ENCODE peak calls at places on chromosomes 5 and 9, in five cellular contexts. One of them, this sample, is unnamed.

GRCh38 chr5:35369965-35370790 is 139.9 kb upstream of the PRLR start:
- DNase-seq in AG04450: no peak
- DNase-seq in fibroblast of lung: no peak
- DNase-seq in AG04449: no peak
- DNase-seq in body of pancreas: no peak
- DNase-seq in this sample: no peak

GRCh38 chr5:9015250-9015936 is 530.5 kb downstream of the SEMA5A start:
- DNase-seq in fibroblast of lung: peak
- DNase-seq in AG04450: no peak
- DNase-seq in body of pancreas: no peak
- DNase-seq in AG04449: peak
- DNase-seq in this sample: no peak

GRCh38 chr9:125794708-125795107 is 47.5 kb downstream of the PBX3 start:
- DNase-seq in AG04450: no peak
- DNase-seq in fibroblast of lung: no peak
- DNase-seq in body of pancreas: no peak
- DNase-seq in AG04449: no peak
- DNase-seq in this sample: no peak

GRCh38 chr5:109479260-109479860 is 69.6 kb upstream of the PJA2 start:
- DNase-seq in body of pancreas: no peak
- DNase-seq in AG04450: no peak
- DNase-seq in fibroblast of lung: peak
- DNase-seq in AG04449: no peak
- DNase-seq in this sample: no peak

GRCh38 chr5:127577458-127577857 is 60.0 kb downstream of the PRRC1 start:
- DNase-seq in AG04450: no peak
- DNase-seq in AG04449: no peak
- DNase-seq in body of pancreas: no peak
- DNase-seq in fibroblast of lung: peak
- DNase-seq in this sample: no peak

GRCh38 chr5:143057580-143057999 is 287.4 kb downstream of the ARHGAP26 start:
- DNase-seq in fibroblast of lung: peak
- DNase-seq in AG04449: no peak
- DNase-seq in AG04450: no peak
- DNase-seq in body of pancreas: no peak
- DNase-seq in this sample: no peak

GRCh38 chr5:65803699-65804426 is 81.9 kb downstream of the NLN start:
- DNase-seq in AG04450: no peak
- DNase-seq in AG04449: no peak
- DNase-seq in fibroblast of lung: no peak
- DNase-seq in body of pancreas: no peak
- DNase-seq in this sample: no peak

GRCh38 chr5:3261081-3261480 is 334.6 kb upstream of the IRX1 start:
- DNase-seq in AG04450: no peak
- DNase-seq in fibroblast of lung: no peak
- DNase-seq in body of pancreas: no peak
- DNase-seq in AG04449: no peak
- DNase-seq in this sample: no peak

GRCh38 chr9:100216178-100216787 is 117.2 kb downstream of the INVS start:
- DNase-seq in AG04450: no peak
- DNase-seq in fibroblast of lung: peak
- DNase-seq in body of pancreas: peak
- DNase-seq in AG04449: no peak
- DNase-seq in this sample: peak

GRCh38 chr9:90368241-90368640 is 274.4 kb downstream of the DIRAS2 start:
- DNase-seq in fibroblast of lung: no peak
- DNase-seq in body of pancreas: peak
- DNase-seq in AG04449: no peak
- DNase-seq in AG04450: no peak
- DNase-seq in this sample: no peak

GRCh38 chr9:109254317-109254716 is 66.5 kb downstream of the EPB41L4B start:
- DNase-seq in AG04450: peak
- DNase-seq in AG04449: peak
- DNase-seq in fibroblast of lung: peak
- DNase-seq in body of pancreas: no peak
- DNase-seq in this sample: no peak

GRCh38 chr5:33501260-33501659 is 60.5 kb downstream of the TARS1 start:
- DNase-seq in body of pancreas: no peak
- DNase-seq in fibroblast of lung: no peak
- DNase-seq in AG04449: no peak
- DNase-seq in AG04450: no peak
- DNase-seq in this sample: no peak

GRCh38 chr5:139644001-139644456 is 4.1 kb upstream of the CXXC5 start:
- DNase-seq in body of pancreas: peak
- DNase-seq in AG04450: no peak
- DNase-seq in fibroblast of lung: no peak
- DNase-seq in AG04449: no peak
- DNase-seq in this sample: no peak

GRCh38 chr5:147935032-147935431 is 28.7 kb upstream of the C5orf46 start:
- DNase-seq in fibroblast of lung: peak
- DNase-seq in body of pancreas: no peak
- DNase-seq in AG04449: no peak
- DNase-seq in AG04450: no peak
- DNase-seq in this sample: no peak

GRCh38 chr5:139638736-139639618 is 9.2 kb upstream of the CXXC5 start:
- DNase-seq in AG04450: no peak
- DNase-seq in AG04449: no peak
- DNase-seq in body of pancreas: no peak
- DNase-seq in fibroblast of lung: no peak
- DNase-seq in this sample: no peak

GRCh38 chr5:14343376-14343775 is 200.2 kb downstream of the TRIO start:
- DNase-seq in AG04449: no peak
- DNase-seq in AG04450: no peak
- DNase-seq in fibroblast of lung: no peak
- DNase-seq in body of pancreas: no peak
- DNase-seq in this sample: no peak

GRCh38 chr5:141524604-141525597 is 36.0 kb downstream of the PCDHGC5 start:
- DNase-seq in body of pancreas: peak
- DNase-seq in fibroblast of lung: peak
- DNase-seq in AG04450: peak
- DNase-seq in AG04449: peak
- DNase-seq in this sample: peak

GRCh38 chr5:52757527-52757926 is 30.2 kb upstream of the ITGA1 start:
- DNase-seq in AG04450: no peak
- DNase-seq in AG04449: no peak
- DNase-seq in fibroblast of lung: no peak
- DNase-seq in body of pancreas: no peak
- DNase-seq in this sample: no peak

GRCh38 chr5:16934123-16934522 is 2.0 kb downstream of the MYO10 start:
- DNase-seq in AG04449: no peak
- DNase-seq in body of pancreas: peak
- DNase-seq in fibroblast of lung: peak
- DNase-seq in AG04450: peak
- DNase-seq in this sample: no peak

GRCh38 chr5:16936150-16937022 is at the start of gene MYO10:
- DNase-seq in body of pancreas: peak
- DNase-seq in AG04449: no peak
- DNase-seq in fibroblast of lung: peak
- DNase-seq in AG04450: peak
- DNase-seq in this sample: no peak

GRCh38 chr5:16934669-16935068 is 1.4 kb downstream of the MYO10 start:
- DNase-seq in body of pancreas: no peak
- DNase-seq in AG04449: no peak
- DNase-seq in AG04450: no peak
- DNase-seq in fibroblast of lung: peak
- DNase-seq in this sample: no peak

GRCh38 chr5:16937023-16937379 is 913 bp upstream of the MYO10 start:
- DNase-seq in AG04450: no peak
- DNase-seq in body of pancreas: peak
- DNase-seq in AG04449: no peak
- DNase-seq in fibroblast of lung: no peak
- DNase-seq in this sample: no peak

GRCh38 chr5:16935271-16936149 is 578 bp downstream of the MYO10 start:
- DNase-seq in AG04449: no peak
- DNase-seq in fibroblast of lung: peak
- DNase-seq in body of pancreas: peak
- DNase-seq in AG04450: no peak
- DNase-seq in this sample: no peak
- H3K4me3 ChIP-seq in AG04449: peak
- H3K4me3 ChIP-seq in fibroblast of lung: peak
- H3K4me3 ChIP-seq in body of pancreas: peak
- H3K4me3 ChIP-seq in AG04450: peak
- H3K4me3 ChIP-seq in this sample: peak

GRCh38 chr9:87505869-87506678 is 8.4 kb downstream of the DAPK1 start:
- DNase-seq in body of pancreas: no peak
- DNase-seq in AG04449: no peak
- DNase-seq in AG04450: no peak
- DNase-seq in fibroblast of lung: no peak
- DNase-seq in this sample: no peak

GRCh38 chr9:87514136-87514535 is 16.5 kb downstream of the DAPK1 start:
- DNase-seq in AG04450: no peak
- DNase-seq in fibroblast of lung: no peak
- DNase-seq in AG04449: no peak
- DNase-seq in body of pancreas: no peak
- DNase-seq in this sample: no peak

GRCh38 chr9:87513171-87513570 is 15.5 kb downstream of the DAPK1 start:
- DNase-seq in AG04450: no peak
- DNase-seq in AG04449: no peak
- DNase-seq in body of pancreas: no peak
- DNase-seq in fibroblast of lung: no peak
- DNase-seq in this sample: no peak

GRCh38 chr9:87512321-87512720 is 14.7 kb downstream of the DAPK1 start:
- DNase-seq in body of pancreas: no peak
- DNase-seq in AG04449: no peak
- DNase-seq in AG04450: no peak
- DNase-seq in fibroblast of lung: no peak
- DNase-seq in this sample: no peak

GRCh38 chr9:87510251-87510683 is 12.6 kb downstream of the DAPK1 start:
- DNase-seq in body of pancreas: no peak
- DNase-seq in fibroblast of lung: no peak
- DNase-seq in AG04450: no peak
- DNase-seq in AG04449: no peak
- DNase-seq in this sample: no peak
- TF ChIP-seq CTCF in body of pancreas: no peak
- TF ChIP-seq CTCF in fibroblast of lung: no peak
- TF ChIP-seq CTCF in AG04450: no peak
- TF ChIP-seq CTCF in AG04449: no peak
- TF ChIP-seq CTCF in this sample: no peak

GRCh38 chr5:93073547-93073946 is 507.5 kb downstream of the NR2F1-AS1 start:
- DNase-seq in AG04450: no peak
- DNase-seq in body of pancreas: no peak
- DNase-seq in AG04449: no peak
- DNase-seq in fibroblast of lung: no peak
- DNase-seq in this sample: no peak

GRCh38 chr5:93076566-93076965 is 504.5 kb downstream of the NR2F1-AS1 start:
- DNase-seq in AG04450: no peak
- DNase-seq in fibroblast of lung: peak
- DNase-seq in AG04449: no peak
- DNase-seq in body of pancreas: no peak
- DNase-seq in this sample: no peak

GRCh38 chr5:93076096-93076495 is 504.9 kb downstream of the NR2F1-AS1 start:
- DNase-seq in body of pancreas: no peak
- DNase-seq in AG04449: no peak
- DNase-seq in AG04450: no peak
- DNase-seq in fibroblast of lung: no peak
- DNase-seq in this sample: no peak

GRCh38 chr5:93079046-93079445 is 502.0 kb downstream of the NR2F1-AS1 start:
- DNase-seq in body of pancreas: no peak
- DNase-seq in AG04450: no peak
- DNase-seq in AG04449: no peak
- DNase-seq in fibroblast of lung: no peak
- DNase-seq in this sample: no peak

DNA sequence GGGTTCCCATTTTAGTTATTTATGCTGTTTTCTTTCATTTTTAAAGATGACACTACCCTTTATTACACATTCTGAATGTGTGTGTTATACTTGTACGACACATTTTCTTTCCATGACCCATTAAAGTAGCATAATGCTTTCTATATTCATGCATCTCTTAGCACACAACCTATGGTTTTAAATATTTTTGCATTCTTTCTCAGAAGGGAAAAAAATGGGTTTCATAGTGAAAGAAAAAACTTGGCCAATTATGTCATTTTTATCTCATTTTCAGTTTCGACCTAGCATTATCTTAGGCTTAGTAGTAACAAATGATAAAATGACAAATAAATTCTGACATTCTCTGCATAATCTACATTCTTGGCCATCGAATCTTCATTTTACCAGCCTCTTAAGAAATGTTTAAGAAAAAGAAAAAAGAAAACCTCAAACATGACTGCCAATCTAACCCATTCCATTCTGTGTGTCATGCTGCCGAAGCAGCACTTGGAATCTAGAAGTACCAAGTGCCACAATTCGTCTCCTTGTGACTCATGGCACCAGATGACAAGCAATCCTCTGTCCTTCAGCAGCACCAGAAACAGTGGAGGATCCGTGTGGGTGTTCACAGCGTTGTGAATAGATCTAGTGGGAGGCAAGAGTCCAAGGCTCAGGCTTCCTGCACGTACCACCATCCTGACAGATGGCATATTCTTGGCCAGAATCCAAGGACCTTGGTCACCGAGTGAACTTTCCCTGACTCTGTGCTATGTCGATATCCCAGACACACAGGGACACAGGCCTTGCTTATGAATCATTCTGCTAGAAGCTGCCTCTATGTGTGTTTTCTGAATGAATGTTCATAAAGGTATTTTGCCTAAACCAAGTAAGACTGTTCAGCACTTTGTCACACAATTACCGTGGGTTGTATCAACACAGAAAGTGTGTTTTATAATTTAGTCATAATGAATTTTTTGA is 502.7 kb downstream of the NR2F1-AS1 start:
- DNase-seq in body of pancreas: peak
- DNase-seq in fibroblast of lung: peak
- DNase-seq in AG04450: peak
- DNase-seq in AG04449: peak
- DNase-seq in this sample: peak
- H3K4me3 ChIP-seq in body of pancreas: no peak
- H3K4me3 ChIP-seq in fibroblast of lung: peak
- H3K4me3 ChIP-seq in AG04450: peak
- H3K4me3 ChIP-seq in AG04449: peak
- H3K4me3 ChIP-seq in this sample: no peak

DNA sequence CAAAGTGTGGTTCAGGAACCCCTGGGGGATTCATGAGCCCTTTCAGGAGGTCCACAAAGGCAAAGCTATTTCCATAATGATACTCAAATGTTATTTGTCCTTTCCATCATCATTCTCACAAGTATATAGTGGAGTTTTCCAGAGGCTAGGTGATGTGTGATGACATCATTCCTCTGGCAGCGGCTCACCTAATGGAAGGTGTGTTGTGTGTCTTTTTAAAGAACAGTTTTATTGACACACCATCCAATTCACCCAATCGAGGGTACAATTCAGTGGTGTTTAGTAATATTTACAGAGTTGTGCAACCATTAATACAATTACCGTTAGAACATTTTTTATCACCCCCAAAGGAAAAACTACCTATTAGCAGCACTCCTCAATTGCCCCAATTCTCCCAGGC is 9.7 kb downstream of the NANS start:
- DNase-seq in AG04449: no peak
- DNase-seq in body of pancreas: no peak
- DNase-seq in AG04450: no peak
- DNase-seq in fibroblast of lung: no peak
- DNase-seq in this sample: no peak
- TF ChIP-seq CTCF in AG04449: no peak
- TF ChIP-seq CTCF in body of pancreas: no peak
- TF ChIP-seq CTCF in AG04450: no peak
- TF ChIP-seq CTCF in fibroblast of lung: no peak
- TF ChIP-seq CTCF in this sample: no peak